ENCODE peak calls at places on chromosomes 5 and 9, in eight cellular contexts. H is stomach, Q is ovary, F is A549, Y is H1, K is HepG2, I is sigmoid colon, L is K562. U is an unnamed sample. For H3K4me1, the result is how much of the 10 kb centered on the place peaks cover.

GRCh38 chr5:175885813-175886212 is 14.4 kb downstream of the CPLX2 start:
- DNase-seq in H (peak), Q (no peak), F (no peak), Y (no peak), K (no peak), I (no peak), L (no peak), U (no peak)

GRCh38 chr9:105280730-105281129 is 36.3 kb downstream of the SLC44A1 start:
- DNase-seq in H (no peak), Q (no peak), F (peak), Y (no peak), K (peak), I (no peak), L (no peak), U (no peak)

GRCh38 chr5:136210259-136210658 is 17.3 kb upstream of the SMIM32 start:
- DNase-seq in H (no peak), Q (no peak), F (no peak), Y (no peak), K (no peak), I (no peak), L (no peak), U (no peak)

GRCh38 chr5:176185133-176185733 is 53.0 kb upstream of the SIMC1 start:
- DNase-seq in H (no peak), Q (no peak), F (no peak), Y (no peak), K (no peak), I (no peak), L (peak), U (no peak)

GRCh38 chr9:99416007-99416406 is 193.9 kb downstream of the SEC61B start:
- DNase-seq in H (no peak), Q (no peak), F (no peak), Y (no peak), K (no peak), I (no peak), L (no peak), U (no peak)

GRCh38 chr5:171580506-171581265 is 161.2 kb downstream of the FGF18 start:
- DNase-seq in H (no peak), Q (no peak), F (no peak), Y (no peak), K (no peak), I (no peak), L (no peak), U (no peak)

GRCh38 chr9:69937358-69937757 is 106.3 kb upstream of the MAMDC2 start:
- DNase-seq in H (no peak), Q (no peak), F (peak), Y (no peak), K (no peak), I (no peak), L (no peak), U (no peak)

GRCh38 chr5:1443145-1443543 is 2.1 kb downstream of the SLC6A3 start:
- DNase-seq in H (no peak), Q (no peak), F (no peak), Y (no peak), K (no peak), I (no peak), L (no peak), U (no peak)

GRCh38 chr5:122126711-122127385 is 2.5 kb upstream of the ZNF474 start:
- DNase-seq in H (no peak), Q (peak), F (no peak), Y (no peak), K (no peak), I (peak), L (peak), U (peak)

GRCh38 chr5:78971998-78972397 is 13.1 kb downstream of the ARSB start:
- DNase-seq in H (no peak), Q (no peak), F (no peak), Y (no peak), K (no peak), I (no peak), L (no peak), U (no peak)

GRCh38 chr5:135729582-135729879 is 104.9 kb upstream of the SLC25A48 start:
- DNase-seq in H (no peak), Q (no peak), F (no peak), Y (no peak), K (no peak), I (no peak), L (no peak), U (no peak)

GRCh38 chr5:92977766-92978555 is 603.1 kb downstream of the NR2F1-AS1 start:
- DNase-seq in H (no peak), Q (no peak), F (no peak), Y (no peak), K (no peak), I (no peak), L (no peak), U (no peak)

GRCh38 chr5:28957450-28957849 is 1919.1 kb upstream of the CDH9 start:
- DNase-seq in H (no peak), Q (no peak), F (no peak), Y (no peak), K (no peak), I (no peak), L (no peak), U (no peak)

GRCh38 chr5:60262576-60263295 is 369.2 kb upstream of the PDE4D start:
- DNase-seq in H (no peak), Q (no peak), F (no peak), Y (no peak), K (no peak), I (no peak), L (no peak), U (no peak)

GRCh38 chr5:103243665-103244064 is 14.9 kb upstream of the MACIR start:
- DNase-seq in H (no peak), Q (no peak), F (no peak), Y (no peak), K (no peak), I (no peak), L (no peak), U (no peak)

GRCh38 chr5:607541-608285 is 4.4 kb upstream of the CEP72 start:
- DNase-seq in H (peak), Q (no peak), F (no peak), Y (peak), K (no peak), I (peak), L (no peak), U (no peak)

GRCh38 chr9:137150485-137151060 is 11.6 kb downstream of the GRIN1 start:
- DNase-seq in H (peak), Q (no peak), F (peak), Y (no peak), K (peak), I (no peak), L (peak), U (no peak)

GRCh38 chr5:110899566-110900412 is 161.0 kb downstream of the SLC25A46 start:
- DNase-seq in H (no peak), Q (no peak), F (no peak), Y (no peak), K (no peak), I (no peak), L (no peak), U (no peak)

GRCh38 chr5:1923341-1923740 is 40.6 kb upstream of the IRX4 start:
- DNase-seq in H (no peak), Q (no peak), F (no peak), Y (no peak), K (no peak), I (no peak), L (no peak), U (no peak)

GRCh38 chr5:31131381-31131811 is 62.1 kb upstream of the CDH6 start:
- DNase-seq in H (no peak), Q (no peak), F (no peak), Y (no peak), K (no peak), I (no peak), L (no peak), U (no peak)

GRCh38 chr5:116479776-116480675 is 94.6 kb downstream of the SEMA6A start:
- DNase-seq in H (no peak), Q (no peak), F (no peak), Y (no peak), K (no peak), I (no peak), L (no peak), U (no peak)

GRCh38 chr9:93110400-93110855 is 14.4 kb downstream of the CARD19 start:
- DNase-seq in H (no peak), Q (peak), F (no peak), Y (no peak), K (no peak), I (peak), L (no peak), U (peak)

DNA sequence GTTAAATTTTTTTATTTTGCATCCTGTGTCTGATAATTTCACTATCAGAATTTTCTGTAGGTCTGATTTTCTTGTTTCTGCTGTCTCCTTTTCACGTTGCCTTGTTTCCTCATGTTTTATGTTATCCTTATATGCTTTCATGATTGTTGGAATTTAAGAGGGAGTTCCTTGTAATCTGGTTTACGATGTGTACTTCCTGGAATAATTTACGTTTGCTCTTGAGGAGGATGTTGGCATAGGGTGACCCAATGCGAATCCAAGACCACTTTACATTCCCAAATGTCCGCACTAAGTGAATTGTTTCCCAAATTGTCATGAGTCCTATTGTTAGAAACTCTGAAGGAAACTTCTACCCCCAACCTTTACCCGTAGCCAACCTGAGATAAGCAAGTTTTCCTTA is 80.3 kb downstream of the ADAMTSL1 start:
- DNase-seq in H (no peak), Q (no peak), F (no peak), Y (no peak), K (no peak), I (no peak), L (no peak), U (no peak)
- H3K4me1 ChIP-seq in H (under half), Q (under half), F (under half), Y (under half), K (under half), I (under half), L (under half), U (under half)

GRCh38 chr9:73133921-73134407 is 17.7 kb upstream of the ANXA1 start:
- DNase-seq in H (no peak), Q (no peak), F (peak), Y (no peak), K (no peak), I (no peak), L (no peak), U (no peak)

GRCh38 chr9:73135394-73135793 is 16.3 kb upstream of the ANXA1 start:
- DNase-seq in H (no peak), Q (no peak), F (no peak), Y (no peak), K (no peak), I (no peak), L (no peak), U (no peak)

GRCh38 chr9:73137914-73138313 is 13.8 kb upstream of the ANXA1 start:
- DNase-seq in H (no peak), Q (no peak), F (no peak), Y (no peak), K (no peak), I (no peak), L (no peak), U (no peak)

GRCh38 chr9:73141282-73141681 is 10.4 kb upstream of the ANXA1 start:
- DNase-seq in H (no peak), Q (no peak), F (no peak), Y (no peak), K (no peak), I (no peak), L (no peak), U (no peak)

GRCh38 chr9:73137286-73137899 is 14.3 kb upstream of the ANXA1 start:
- DNase-seq in H (no peak), Q (no peak), F (peak), Y (no peak), K (no peak), I (no peak), L (no peak), U (no peak)
- TF ChIP-seq EP300 in H (no peak), Q (no peak), F (no peak), Y (no peak), K (no peak), I (no peak), L (no peak), U (no peak)

GRCh38 chr9:122835313-122835731 is 6.9 kb upstream of the PDCL start:
- DNase-seq in H (no peak), Q (no peak), F (no peak), Y (no peak), K (peak), I (no peak), L (peak), U (no peak)
- TF ChIP-seq CTCF in H (no peak), Q (no peak), F (peak), Y (peak), K (peak), I (no peak), L (peak), U (no peak)

GRCh38 chr5:140182803-140183367 is 7.9 kb downstream of the CYSTM1 start:
- DNase-seq in H (no peak), Q (no peak), F (no peak), Y (no peak), K (no peak), I (peak), L (peak), U (peak)
- H3K4me1 ChIP-seq in H (half or more), Q (under half), F (under half), Y (under half), K (under half), I (under half), L (half or more), U (under half)

DNA sequence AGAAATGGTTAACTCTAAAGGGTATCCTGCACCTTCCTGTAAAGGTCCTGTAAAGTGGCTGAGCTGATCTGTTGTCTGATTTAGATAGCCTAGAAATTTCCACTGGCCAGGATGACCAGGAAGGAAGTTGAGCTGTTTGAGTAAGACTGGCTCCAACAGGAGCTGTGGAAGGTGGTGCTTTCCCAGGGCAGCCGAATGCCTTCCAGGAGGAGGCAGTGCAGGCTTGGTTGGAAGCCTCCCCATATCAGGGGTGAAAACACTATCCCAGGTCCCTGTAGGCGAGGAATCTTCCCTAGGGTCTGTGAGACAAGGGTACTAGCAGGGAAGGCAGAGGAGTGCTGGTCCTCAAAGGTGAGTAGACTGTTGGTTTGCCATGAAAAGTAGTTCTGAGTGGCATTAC is 98.4 kb downstream of the LIX1 start:
- DNase-seq in H (peak), Q (no peak), F (peak), Y (peak), K (peak), I (peak), L (peak), U (no peak)
- TF ChIP-seq EP300 in H (no peak), Q (no peak), F (no peak), Y (no peak), K (no peak), I (no peak), L (no peak), U (no peak)

DNA sequence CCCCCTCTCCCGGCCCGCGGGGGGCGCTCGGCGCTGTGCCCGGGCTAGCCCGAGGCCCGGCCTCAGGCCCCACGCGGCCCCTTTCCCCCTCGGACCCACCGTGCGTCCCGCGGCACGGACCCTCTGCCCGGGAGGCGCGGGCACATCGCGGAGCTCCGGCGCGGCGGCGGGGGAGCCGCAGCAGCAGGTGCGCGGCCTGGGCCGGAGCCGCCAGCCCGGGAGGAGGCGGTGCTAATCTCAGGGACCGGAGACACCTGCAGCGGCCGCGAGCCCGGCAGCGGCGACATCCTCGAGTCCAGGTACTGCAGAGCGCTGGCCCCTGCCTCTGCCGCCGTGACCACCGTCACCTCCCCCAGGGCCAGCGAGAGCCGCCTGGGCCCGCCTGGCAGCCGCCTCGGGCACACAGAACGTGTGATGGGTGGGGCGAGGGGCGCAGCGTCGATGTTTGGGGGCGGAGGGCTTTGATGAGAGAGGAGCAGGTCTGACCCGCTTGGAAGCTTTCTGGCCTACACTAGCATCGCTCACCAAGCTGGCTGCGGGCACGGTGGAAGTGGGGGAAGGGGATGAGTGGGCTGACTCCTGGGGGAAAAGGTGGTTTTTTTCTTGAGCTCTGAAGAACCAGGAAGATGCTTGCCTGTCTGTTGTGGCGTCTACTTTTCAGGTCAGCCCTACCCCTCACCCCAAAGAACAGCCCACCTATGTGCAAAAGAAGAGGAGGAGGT is 524 bp downstream of the CYFIP2 start:
- DNase-seq in H (peak), Q (peak), F (no peak), Y (peak), K (no peak), I (no peak), L (no peak), U (no peak)
- TF ChIP-seq CTCF in H (no peak), Q (no peak), F (peak), Y (no peak), K (no peak), I (no peak), L (no peak), U (no peak)

GRCh38 chr9:131419716-131420115 is 25.8 kb downstream of the PRRC2B start:
- DNase-seq in H (no peak), Q (no peak), F (no peak), Y (no peak), K (no peak), I (no peak), L (no peak), U (no peak)
- H3K4me1 ChIP-seq in H (half or more), Q (half or more), F (half or more), Y (under half), K (half or more), I (half or more), L (under half), U (half or more)

GRCh38 chr5:151213803-151214613 is 9.9 kb downstream of the CCDC69 start:
- DNase-seq in H (peak), Q (peak), F (no peak), Y (peak), K (peak), I (peak), L (peak), U (peak)
- TF ChIP-seq EP300 in H (no peak), Q (no peak), F (no peak), Y (no peak), K (no peak), I (no peak), L (peak), U (no peak)

GRCh38 chr9:6197330-6197729 is 18.3 kb upstream of the IL33 start:
- DNase-seq in H (no peak), Q (no peak), F (no peak), Y (no peak), K (peak), I (no peak), L (peak), U (no peak)
- TF ChIP-seq CTCF in H (no peak), Q (no peak), F (no peak), Y (no peak), K (peak), I (peak), L (peak), U (no peak)

GRCh38 chr5:6752236-6752635 is 39.0 kb downstream of the TENT4A start:
- DNase-seq in H (no peak), Q (no peak), F (no peak), Y (no peak), K (no peak), I (peak), L (no peak), U (no peak)

GRCh38 chr5:6754766-6755165 is 41.5 kb downstream of the TENT4A start:
- DNase-seq in H (no peak), Q (peak), F (no peak), Y (no peak), K (no peak), I (peak), L (no peak), U (no peak)

GRCh38 chr5:6750951-6751685 is 37.9 kb downstream of the TENT4A start:
- DNase-seq in H (no peak), Q (no peak), F (no peak), Y (no peak), K (no peak), I (peak), L (no peak), U (no peak)

GRCh38 chr5:6753851-6754250 is 40.6 kb downstream of the TENT4A start:
- DNase-seq in H (no peak), Q (peak), F (no peak), Y (no peak), K (no peak), I (peak), L (no peak), U (no peak)

DNA sequence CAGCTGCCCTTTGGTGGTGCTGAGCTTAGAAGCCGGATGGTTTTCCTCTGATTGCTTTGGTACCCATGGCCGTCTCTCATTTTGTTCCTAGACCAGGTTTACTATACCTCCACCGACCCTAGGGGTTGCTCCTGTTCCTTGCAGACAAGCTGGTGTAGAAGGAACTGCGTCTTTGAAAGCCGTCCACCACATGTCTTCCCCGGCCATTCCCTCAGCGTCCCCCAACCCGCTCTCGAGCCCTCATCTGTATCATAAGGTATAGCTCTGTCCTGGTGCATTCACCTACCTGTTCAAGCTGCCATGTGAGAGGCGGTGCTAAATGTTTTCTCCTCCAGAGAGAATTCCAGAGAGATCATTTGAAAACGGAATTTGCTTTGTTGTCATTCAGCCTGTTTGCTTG is 39.5 kb downstream of the TENT4A start:
- DNase-seq in H (no peak), Q (no peak), F (no peak), Y (no peak), K (no peak), I (peak), L (no peak), U (no peak)
- H3K4me1 ChIP-seq in H (under half), Q (under half), F (under half), Y (under half), K (under half), I (under half), L (under half), U (under half)

U was measured in tibial nerve.